ENCODE peak calls at places on chromosomes 4 and X, in four cellular contexts. Q is upper lobe of right lung, X is psoas muscle, K is endodermal cell. M is an unnamed sample.

GRCh38 chr4:137674066-137674465 is 141.8 kb upstream of the PCDH18 start:
- DNase-seq in X (no peak), K (no peak), Q (no peak), M (no peak)

GRCh38 chrX:111159232-111159631 is 63.2 kb downstream of the PAK3 start:
- DNase-seq in K (no peak), X (no peak), Q (no peak), M (no peak)

GRCh38 chrX:69067841-69068240 is 97.4 kb downstream of the PJA1 start:
- DNase-seq in K (peak; percentile 27), X (no peak), Q (no peak), M (no peak)

GRCh38 chrX:25290132-25290531 is 274.4 kb upstream of the ARX start:
- DNase-seq in K (no peak), Q (no peak), X (no peak), M (no peak)

GRCh38 chrX:105715746-105716145 is 106.6 kb upstream of the NRK start:
- DNase-seq in K (no peak), Q (no peak), X (no peak), M (no peak)

GRCh38 chrX:42577936-42578335 is 200.0 kb downstream of the PPP1R2C start:
- DNase-seq in X (no peak), K (no peak), Q (no peak), M (no peak)

GRCh38 chrX:20361890-20362262 is 95.2 kb upstream of the RPS6KA3 start:
- DNase-seq in K (peak; percentile 52), Q (no peak), X (no peak), M (peak; percentile 19)

GRCh38 chr4:173074501-173074946 is 94.1 kb upstream of the GALNT7 start:
- DNase-seq in X (no peak), K (peak; percentile 90), Q (no peak), M (peak; percentile 9)

GRCh38 chrX:373641-374471 is 12.9 kb downstream of the PPP2R3B start:
- DNase-seq in Q (no peak), K (peak; percentile 85), X (no peak), M (peak; percentile 39)

GRCh38 chr4:26520728-26521442 is 30.6 kb upstream of the CCKAR start:
- DNase-seq in K (no peak), Q (no peak), X (no peak), M (no peak)

GRCh38 chrX:17397074-17397473 is 22.1 kb downstream of the NHS start:
- DNase-seq in X (no peak), K (no peak), Q (no peak), M (no peak)

GRCh38 chr4:48226199-48226598 is 43.4 kb downstream of the TEC start:
- DNase-seq in Q (no peak), X (no peak), K (no peak), M (no peak)

GRCh38 chrX:45358417-45358816 is 157.7 kb upstream of the DIPK2B start:
- DNase-seq in K (no peak), X (no peak), Q (no peak), M (no peak)

GRCh38 chr4:85773372-85773771 is 298.4 kb downstream of the ARHGAP24 start:
- DNase-seq in X (no peak), Q (no peak), K (peak; percentile 45), M (no peak)

GRCh38 chr4:85772470-85772869 is 297.5 kb downstream of the ARHGAP24 start:
- DNase-seq in X (no peak), K (no peak), Q (no peak), M (no peak)

GRCh38 chr4:85776091-85776490 is 301.1 kb downstream of the ARHGAP24 start:
- DNase-seq in X (no peak), K (no peak), Q (no peak), M (no peak)

GRCh38 chr4:85774000-85774399 is 299.1 kb downstream of the ARHGAP24 start:
- DNase-seq in X (no peak), Q (no peak), K (peak; percentile 70), M (no peak)

DNA sequence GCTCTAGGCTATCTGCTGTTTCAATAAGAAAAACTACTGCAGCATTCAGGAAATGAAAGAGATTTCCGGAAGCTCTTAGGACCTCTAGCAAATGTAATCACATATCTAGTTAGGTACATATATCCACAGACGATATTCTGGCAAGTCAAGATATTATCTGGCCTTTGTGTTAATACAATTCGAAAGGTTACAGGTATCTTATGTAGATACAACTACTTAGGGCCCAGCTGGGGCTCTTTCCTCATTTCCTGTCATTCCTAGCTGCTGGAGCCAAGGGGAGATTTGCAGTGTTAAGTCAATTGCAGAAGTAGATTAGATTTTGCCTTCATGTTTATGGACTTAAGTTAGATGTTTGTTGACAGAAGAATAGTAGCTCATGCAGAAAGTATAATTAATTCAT is 299.5 kb downstream of the ARHGAP24 start:
- DNase-seq in Q (no peak), X (no peak), K (peak; percentile 67), M (no peak)
- H3K27ac ChIP-seq in Q (no peak overlapping the region), X (no peak overlapping the region), K (peak overlapping the region; percentile 50), M (no peak overlapping the region)

GRCh38 chrX:23898412-23898959 is 9.3 kb downstream of the APOO start:
- DNase-seq in X (no peak), K (no peak), Q (no peak), M (no peak)

GRCh38 chrX:23901805-23902204 is 5.9 kb downstream of the APOO start:
- DNase-seq in X (no peak), Q (no peak), K (peak; percentile 73), M (peak; percentile 7)

GRCh38 chrX:23901065-23901464 is 6.7 kb downstream of the APOO start:
- DNase-seq in X (no peak), Q (no peak), K (no peak), M (no peak)

GRCh38 chrX:23902419-23902818 is 5.3 kb downstream of the APOO start:
- DNase-seq in K (no peak), X (no peak), Q (no peak), M (no peak)

GRCh38 chrX:23900220-23900797 is 7.4 kb downstream of the APOO start:
- DNase-seq in Q (no peak), X (peak; percentile 28), K (peak; percentile 60), M (peak; percentile 20)
- H3K4me1 ChIP-seq in Q (peaks cover 8% of the 10 kb centered on the region), X (peaks cover 19% of the 10 kb centered on the region), K (peaks cover 8% of the 10 kb centered on the region), M (peaks cover 25% of the 10 kb centered on the region)

DNA sequence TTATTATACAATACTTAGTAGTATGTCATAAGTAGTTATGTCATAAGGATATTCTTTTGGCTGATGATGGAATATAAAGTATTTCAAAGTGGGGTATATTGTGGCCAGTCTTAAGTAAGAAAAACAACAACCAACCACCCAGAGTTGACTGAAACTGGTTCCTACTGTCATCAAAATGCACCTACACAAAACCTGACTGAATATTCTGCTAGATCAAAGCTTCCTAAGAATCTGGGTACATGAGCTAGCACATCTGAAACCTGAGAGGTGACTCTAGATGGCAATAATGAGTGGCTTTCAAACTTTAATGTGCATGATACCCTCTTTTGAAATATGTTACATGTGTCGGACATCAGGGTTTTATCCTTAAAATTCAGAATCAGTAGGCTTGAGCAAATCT is 60.4 kb downstream of the REELD1 start:
- DNase-seq in K (no peak), X (no peak), Q (no peak), M (no peak)
- H3K27ac ChIP-seq in K (no peak overlapping the region), X (no peak overlapping the region), Q (no peak overlapping the region), M (no peak overlapping the region)

DNA sequence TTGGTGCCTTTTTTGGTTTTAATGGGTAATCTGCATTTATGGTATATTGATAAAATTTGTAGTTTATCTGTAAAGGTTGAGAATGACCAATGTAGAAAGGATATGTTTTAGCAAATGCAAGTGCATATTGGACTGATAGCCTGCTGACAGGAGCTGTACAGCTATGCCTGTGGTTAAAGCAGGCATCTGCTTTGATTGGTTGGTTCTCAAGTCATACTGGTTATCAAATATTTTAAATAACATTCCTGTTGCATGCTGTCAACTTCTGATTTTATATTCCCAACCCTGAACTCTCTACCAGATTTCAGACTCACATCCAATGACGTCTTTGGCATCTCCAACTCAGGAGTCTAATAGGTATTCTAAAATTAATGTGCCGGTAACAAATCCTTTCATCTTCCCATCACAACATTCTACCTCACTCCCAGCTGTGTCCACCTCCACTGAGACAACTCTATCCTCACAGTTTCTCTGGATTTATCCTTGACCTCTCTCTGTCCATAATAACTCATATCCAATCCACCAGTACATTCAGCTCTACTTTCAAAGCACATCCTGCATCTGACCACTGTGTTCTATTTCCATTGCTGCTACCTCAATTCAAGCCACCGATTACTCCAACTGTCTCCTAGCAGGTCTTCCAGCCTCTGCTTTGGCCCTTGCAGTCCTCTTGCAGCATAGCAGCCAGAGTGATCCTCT is 125.7 kb downstream of the CAMK2D start:
- DNase-seq in X (no peak), Q (no peak), K (no peak), M (no peak)
- H3K4me1 ChIP-seq in X (peaks cover 46% of the 10 kb centered on the region), Q (peaks cover 32% of the 10 kb centered on the region), K (peaks cover 5% of the 10 kb centered on the region), M (peaks cover 58% of the 10 kb centered on the region)

GRCh38 chrX:71302461-71303213 is 1.1 kb downstream of the ITGB1BP2 start:
- DNase-seq in K (no peak), Q (no peak), X (no peak), M (no peak)
- H3K27ac ChIP-seq in K (no peak overlapping the region), Q (no peak overlapping the region), X (peak overlapping the region; percentile 80), M (peak overlapping the region; percentile 87)

DNA sequence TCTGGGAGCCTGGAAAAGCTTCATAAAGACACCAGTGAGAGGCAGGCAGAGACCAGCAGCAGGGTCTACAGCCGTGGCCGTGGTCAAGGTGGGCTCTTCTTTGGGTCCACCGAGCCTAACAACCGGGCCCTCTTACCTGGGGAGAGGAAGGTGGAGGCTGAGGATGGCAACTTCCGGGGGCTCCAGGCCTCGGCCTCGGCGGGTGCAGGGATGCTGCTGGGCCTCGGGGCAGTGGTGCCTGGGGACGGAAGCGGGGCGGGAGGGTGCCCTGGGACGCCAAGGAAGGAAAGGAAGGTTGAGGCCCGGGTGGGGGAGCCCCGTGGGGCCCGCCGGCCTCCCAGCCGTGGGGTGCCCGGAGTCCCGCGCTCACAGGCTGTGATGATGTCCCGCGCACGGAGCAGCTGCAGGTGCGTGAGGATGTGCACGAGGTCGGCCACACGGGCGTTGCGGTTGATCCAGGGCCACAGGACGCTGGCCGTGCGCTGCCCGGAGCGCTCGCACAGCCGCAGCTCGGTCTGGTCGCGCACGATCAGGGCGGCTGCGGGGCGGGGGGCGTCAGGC is 561 bp downstream of the IRAK1 start:
- DNase-seq in K (no peak), Q (peak; percentile 66), X (no peak), M (no peak)
- H3K4me1 ChIP-seq in K (no peaks in the 10 kb centered on the region), Q (no peaks in the 10 kb centered on the region), X (peaks cover 3% of the 10 kb centered on the region), M (peaks cover 4% of the 10 kb centered on the region)

GRCh38 chr4:140130677-140131076 is 23.3 kb downstream of the MAML3 start:
- DNase-seq in K (no peak), Q (no peak), X (no peak), M (no peak)
- H3K27ac ChIP-seq in K (no peak overlapping the region), Q (no peak overlapping the region), X (no peak overlapping the region), M (no peak overlapping the region)

GRCh38 chr4:2871911-2872310 is 28.3 kb downstream of the ADD1 start:
- DNase-seq in X (no peak), Q (no peak), K (no peak), M (no peak)

GRCh38 chr4:2873329-2873728 is 29.7 kb downstream of the ADD1 start:
- DNase-seq in X (no peak), K (no peak), Q (no peak), M (no peak)

GRCh38 chr4:2871466-2871865 is 27.8 kb downstream of the ADD1 start:
- DNase-seq in X (no peak), K (no peak), Q (no peak), M (no peak)

GRCh38 chr4:2875556-2875955 is 31.9 kb downstream of the ADD1 start:
- DNase-seq in K (no peak), X (no peak), Q (no peak), M (no peak)

DNA sequence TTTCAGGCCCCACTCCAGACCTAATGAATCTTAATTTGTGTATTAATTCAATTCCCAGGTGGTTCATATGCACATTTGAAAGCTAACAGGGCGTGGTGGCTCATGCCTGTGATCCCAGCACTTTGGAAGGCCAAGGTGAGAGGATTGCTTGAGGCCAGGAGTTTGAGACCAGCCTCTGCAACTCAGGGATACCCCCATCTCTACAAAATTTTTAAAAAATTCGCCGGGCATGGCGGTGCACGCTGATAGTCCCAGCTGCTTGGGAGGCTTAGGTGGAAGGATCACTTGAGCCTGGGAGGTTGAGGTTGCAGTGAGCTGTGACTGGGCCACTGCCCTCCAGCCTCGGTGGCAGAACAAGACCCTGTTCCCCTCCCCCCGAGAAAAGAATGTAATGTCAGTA is 31.2 kb downstream of the ADD1 start:
- DNase-seq in K (no peak), Q (no peak), X (no peak), M (no peak)
- H3K4me1 ChIP-seq in K (peaks cover 19% of the 10 kb centered on the region), Q (peaks cover 50% of the 10 kb centered on the region), X (peaks cover 56% of the 10 kb centered on the region), M (peaks cover 55% of the 10 kb centered on the region)